ENCODE peak calls at places on chromosomes 7 and 10, in eight cellular contexts. V is body of pancreas, M is tibial nerve, H is hepatocyte, Z is astrocyte, X is stomach, E is psoas muscle, Q is left ventricle myocardium inferior. K is an unnamed sample. For H3K9me3, the result is how much of the 10 kb centered on the place peaks cover.

GRCh38 chr10:70722820-70723424 is 50.6 kb downstream of the ADAMTS14 start:
- DNase-seq in V (no peak), M (no peak), H (no peak), Z (peak), X (no peak), E (no peak), Q (no peak), K (no peak)

GRCh38 chr7:54898659-54899340 is 120.0 kb upstream of the EGFR start:
- DNase-seq in V (no peak), M (no peak), H (no peak), Z (no peak), X (no peak), E (peak), Q (no peak), K (no peak)

GRCh38 chr10:88642991-88643390 is 21.3 kb upstream of the LIPF start:
- DNase-seq in V (no peak), M (no peak), H (no peak), Z (peak), X (no peak), E (no peak), Q (no peak), K (no peak)

GRCh38 chr10:131946321-131946751 is 35.4 kb downstream of the BNIP3 start:
- DNase-seq in V (peak), M (no peak), H (no peak), Z (peak), X (no peak), E (no peak), Q (no peak), K (no peak)

GRCh38 chr10:75972494-75973276 is 541.3 kb downstream of the LRMDA start:
- DNase-seq in V (no peak), M (peak), H (peak), Z (peak), X (no peak), E (no peak), Q (no peak), K (no peak)

GRCh38 chr10:61052469-61053205 is 108.7 kb upstream of the RHOBTB1 start:
- DNase-seq in V (no peak), M (no peak), H (no peak), Z (no peak), X (no peak), E (no peak), Q (no peak), K (no peak)

GRCh38 chr10:46541017-46541661 is 15.3 kb downstream of the GPRIN2 start:
- DNase-seq in V (peak), M (no peak), H (peak), Z (no peak), X (peak), E (peak), Q (peak), K (peak)

GRCh38 chr7:155530601-155531000 is 15.8 kb downstream of the CNPY1 start:
- DNase-seq in V (no peak), M (no peak), H (no peak), Z (no peak), X (no peak), E (no peak), Q (no peak), K (no peak)

GRCh38 chr7:46996972-46997371 is 584.9 kb downstream of the TNS3 start:
- DNase-seq in V (no peak), M (no peak), H (no peak), Z (no peak), X (no peak), E (no peak), Q (peak), K (no peak)

GRCh38 chr7:142511801-142512200 is 237.5 kb upstream of the PRSS1 start:
- DNase-seq in V (no peak), M (no peak), H (no peak), Z (no peak), X (no peak), E (no peak), Q (no peak), K (no peak)

GRCh38 chr7:155509725-155510551 is 36.4 kb downstream of the CNPY1 start:
- DNase-seq in V (no peak), M (no peak), H (no peak), Z (no peak), X (no peak), E (no peak), Q (no peak), K (peak)

GRCh38 chr10:130042386-130042785 is 68.2 kb downstream of the C10orf143 start:
- DNase-seq in V (peak), M (no peak), H (no peak), Z (no peak), X (no peak), E (no peak), Q (no peak), K (no peak)

GRCh38 chr7:34237493-34237849 is 332.1 kb downstream of the BMPER start:
- DNase-seq in V (no peak), M (no peak), H (no peak), Z (no peak), X (no peak), E (no peak), Q (no peak), K (no peak)

GRCh38 chr10:75708060-75708459 is 276.6 kb downstream of the LRMDA start:
- DNase-seq in V (no peak), M (no peak), H (peak), Z (no peak), X (no peak), E (no peak), Q (no peak), K (peak)

GRCh38 chr7:4880218-4880617 is 3.3 kb downstream of the RADIL start:
- DNase-seq in V (no peak), M (no peak), H (no peak), Z (no peak), X (no peak), E (no peak), Q (no peak), K (no peak)

GRCh38 chr10:106615081-106615480 is 549.4 kb downstream of the SORCS1 start:
- DNase-seq in V (no peak), M (no peak), H (peak), Z (peak), X (no peak), E (no peak), Q (no peak), K (no peak)

GRCh38 chr10:11587860-11588259 is 23.6 kb downstream of the USP6NL start:
- DNase-seq in V (no peak), M (no peak), H (no peak), Z (no peak), X (no peak), E (no peak), Q (no peak), K (no peak)

GRCh38 chr7:129436335-129436923 is 2.2 kb downstream of the STRIP2 start:
- DNase-seq in V (no peak), M (no peak), H (no peak), Z (no peak), X (no peak), E (no peak), Q (no peak), K (peak)

GRCh38 chr7:2849941-2850766 is 6.0 kb upstream of the GNA12 start:
- DNase-seq in V (no peak), M (no peak), H (no peak), Z (no peak), X (no peak), E (no peak), Q (no peak), K (no peak)

GRCh38 chr10:129694633-129695356 is 227.8 kb downstream of the MGMT start:
- DNase-seq in V (no peak), M (peak), H (peak), Z (no peak), X (no peak), E (peak), Q (peak), K (no peak)

GRCh38 chr10:25388862-25389206 is 214.0 kb downstream of the GPR158 start:
- DNase-seq in V (no peak), M (no peak), H (no peak), Z (no peak), X (no peak), E (no peak), Q (no peak), K (no peak)

GRCh38 chr7:129615018-129615417 is 3.5 kb downstream of the NRF1 start:
- DNase-seq in V (no peak), M (no peak), H (no peak), Z (no peak), X (no peak), E (no peak), Q (no peak), K (no peak)

GRCh38 chr10:23384364-23384763 is 39.8 kb upstream of the C10orf67 start:
- DNase-seq in V (no peak), M (no peak), H (no peak), Z (peak), X (no peak), E (no peak), Q (no peak), K (no peak)

GRCh38 chr7:139451638-139452037 is 31.8 kb downstream of the KLRG2 start:
- DNase-seq in V (no peak), M (no peak), H (no peak), Z (peak), X (no peak), E (no peak), Q (no peak), K (no peak)

GRCh38 chr10:1651280-1651975 is 85.9 kb downstream of the ADARB2 start:
- DNase-seq in V (no peak), M (no peak), H (no peak), Z (no peak), X (no peak), E (no peak), Q (no peak), K (no peak)

GRCh38 chr7:20543565-20543964 is 71.9 kb upstream of the ABCB5 start:
- DNase-seq in V (no peak), M (no peak), H (no peak), Z (no peak), X (no peak), E (no peak), Q (no peak), K (no peak)

GRCh38 chr7:31122649-31123058 is 70.5 kb downstream of the ADCYAP1R1 start:
- DNase-seq in V (peak), M (peak), H (peak), Z (peak), X (peak), E (peak), Q (peak), K (peak)

GRCh38 chr7:133973710-133974109 is 153.4 kb upstream of the LRGUK start:
- DNase-seq in V (no peak), M (no peak), H (no peak), Z (no peak), X (no peak), E (no peak), Q (no peak), K (no peak)

GRCh38 chr7:157678503-157678902 is 341.7 kb downstream of the DNAJB6 start:
- DNase-seq in V (peak), M (no peak), H (no peak), Z (no peak), X (no peak), E (no peak), Q (no peak), K (no peak)
- H3K9me3 ChIP-seq in V (under half), M (under half), H (under half), Z (under half), X (under half), E (under half), Q (under half), K (under half)

GRCh38 chr7:76356823-76357222 is 2.0 kb downstream of the YWHAG start:
- DNase-seq in V (no peak), M (no peak), H (peak), Z (no peak), X (no peak), E (no peak), Q (no peak), K (no peak)

GRCh38 chr7:76354981-76355730 is 3.6 kb downstream of the YWHAG start:
- DNase-seq in V (no peak), M (no peak), H (no peak), Z (no peak), X (no peak), E (no peak), Q (no peak), K (no peak)

GRCh38 chr7:76353744-76354143 is 5.0 kb downstream of the YWHAG start:
- DNase-seq in V (no peak), M (no peak), H (no peak), Z (no peak), X (no peak), E (no peak), Q (no peak), K (no peak)

GRCh38 chr7:76356115-76356514 is 2.7 kb downstream of the YWHAG start:
- DNase-seq in V (no peak), M (no peak), H (no peak), Z (no peak), X (no peak), E (no peak), Q (no peak), K (no peak)

GRCh38 chr7:76354516-76354915 is 4.3 kb downstream of the YWHAG start:
- DNase-seq in V (no peak), M (no peak), H (no peak), Z (no peak), X (no peak), E (no peak), Q (no peak), K (no peak)
- H3K4me3 ChIP-seq in V (no peak), M (no peak), H (no peak), Z (peak), X (no peak), E (peak), Q (peak), K (no peak)

DNA sequence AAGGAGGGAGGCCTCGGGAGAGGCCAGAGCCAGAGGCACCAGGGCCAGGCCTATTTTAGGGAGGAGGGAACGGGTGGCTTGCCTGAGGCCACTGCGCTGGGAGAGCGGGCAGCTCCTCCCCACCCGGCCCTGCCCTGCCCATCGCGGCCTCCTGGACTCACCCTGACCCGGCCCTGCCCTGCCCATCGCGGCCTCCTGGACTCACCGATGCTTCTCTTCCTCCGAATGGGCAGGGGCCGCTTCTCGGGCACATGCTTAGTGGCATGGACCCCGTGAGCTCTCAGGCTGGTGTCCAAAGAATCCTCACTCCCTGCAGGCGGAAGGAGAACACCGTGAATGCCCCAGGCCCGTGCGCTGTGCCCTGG is 7.5 kb downstream of the PDGFA start:
- DNase-seq in V (no peak), M (no peak), H (no peak), Z (no peak), X (no peak), E (no peak), Q (no peak), K (no peak)
- H3K27ac ChIP-seq in V (no peak), M (peak), H (no peak), Z (no peak), X (no peak), E (no peak), Q (no peak), K (no peak)

GRCh38 chr10:37436361-37436760 is 311.0 kb downstream of the ANKRD30A start:
- DNase-seq in V (no peak), M (no peak), H (no peak), Z (no peak), X (no peak), E (no peak), Q (no peak), K (no peak)

DNA sequence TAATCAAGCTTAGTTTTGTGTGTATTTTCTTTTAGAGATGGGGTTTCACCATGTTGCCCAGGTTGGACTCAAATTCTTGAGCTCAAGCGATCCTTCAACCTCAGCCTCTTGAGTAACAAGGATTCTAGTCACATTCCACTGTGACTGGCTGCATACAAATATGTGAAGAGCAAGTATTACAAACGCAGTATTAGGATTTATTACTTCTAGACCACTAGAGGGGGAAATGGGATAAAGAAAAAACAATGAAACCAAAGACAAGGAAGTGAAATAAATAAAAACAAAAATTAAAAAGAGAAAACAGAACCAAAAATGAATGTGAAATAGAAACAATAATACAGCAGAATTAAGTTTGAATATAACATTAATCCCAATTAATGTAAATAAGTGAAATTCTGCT is 308.7 kb downstream of the ANKRD30A start:
- DNase-seq in V (no peak), M (no peak), H (no peak), Z (no peak), X (no peak), E (no peak), Q (no peak), K (no peak)
- H3K9me3 ChIP-seq in V (under half), M (under half), H (under half), Z (under half), X (under half), E (under half), Q (under half), K (under half)

GRCh38 chr7:23467731-23468720 is 2.3 kb downstream of the IGF2BP3 start:
- DNase-seq in V (no peak), M (no peak), H (peak), Z (peak), X (no peak), E (no peak), Q (no peak), K (peak)
- H3K4me3 ChIP-seq in V (no peak), M (peak), H (peak), Z (peak), X (no peak), E (peak), Q (peak), K (peak)

DNA sequence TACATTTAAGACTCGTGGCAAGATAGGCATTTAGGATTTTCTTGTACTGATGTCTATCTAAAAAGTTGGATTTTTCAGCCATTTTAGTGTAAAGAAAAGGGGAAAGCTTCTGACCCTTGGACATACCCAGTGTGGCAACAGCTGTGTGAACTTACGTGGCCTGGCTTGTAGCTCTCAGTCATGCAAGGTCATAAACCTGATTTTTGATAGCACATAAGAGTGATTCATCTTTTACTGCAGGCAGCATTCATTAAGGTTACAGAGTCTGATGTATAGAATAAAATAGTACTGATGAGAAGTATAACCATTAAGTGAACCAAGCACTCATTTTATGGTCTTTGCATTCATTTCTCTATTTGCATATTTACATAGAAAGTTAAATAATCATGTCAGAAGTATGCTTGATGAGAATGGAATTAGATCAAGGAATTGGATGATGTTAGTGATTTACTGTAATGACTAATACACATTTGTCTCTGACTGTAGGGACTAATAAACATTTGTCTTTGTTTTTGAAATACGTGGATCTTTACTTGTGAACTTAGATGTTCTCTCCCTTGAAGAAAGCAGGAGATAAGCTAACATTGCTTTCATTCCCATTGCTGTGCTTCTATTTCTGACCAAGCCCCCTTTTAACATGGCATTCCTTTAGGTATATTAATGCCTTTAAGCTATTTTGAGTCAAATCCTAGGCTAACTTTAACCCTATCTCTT is 88.2 kb downstream of the GSDME start:
- DNase-seq in V (no peak), M (no peak), H (peak), Z (peak), X (no peak), E (no peak), Q (no peak), K (no peak)
- H3K27ac ChIP-seq in V (no peak), M (no peak), H (peak), Z (no peak), X (no peak), E (no peak), Q (no peak), K (no peak)